ENCODE peak calls at places on chromosomes 13 and 19, in five cellular contexts. C is fibroblast of gingiva; S is activated naive CD4-positive, alpha-beta T cell treated with Interleukin-2 at 50 U/mL for 16 hours; F is tibial nerve; Y is heart right ventricle. K is an unnamed sample.

GRCh38 chr19:51821511-51821910 is 26.6 kb downstream of the FPR3 start:
- DNase-seq in S (no peak), F (no peak), C (no peak), Y (no peak), K (no peak)

GRCh38 chr13:48232420-48233096 is 448 bp upstream of the ITM2B start:
- DNase-seq in C (no peak), Y (peak; percentile 30), S (no peak), F (no peak), K (no peak)

GRCh38 chr13:51645154-51645650 is 60.9 kb downstream of the WDFY2 start:
- DNase-seq in F (no peak), C (peak; percentile 92), S (peak; percentile 34), Y (no peak), K (no peak)

GRCh38 chr13:38900188-38900587 is 90.4 kb downstream of the STOML3 start:
- DNase-seq in F (no peak), C (no peak), S (no peak), Y (no peak), K (no peak)

GRCh38 chr13:39877134-39877533 is 221.7 kb downstream of the COG6 start:
- DNase-seq in F (no peak), C (no peak), S (no peak), Y (no peak), K (no peak)

GRCh38 chr19:6678690-6679109 is 8.7 kb upstream of the TNFSF14 start:
- DNase-seq in Y (no peak), F (no peak), C (no peak), S (peak; percentile 83), K (no peak)

GRCh38 chr13:46982856-46983582 is 86.2 kb upstream of the HTR2A start:
- DNase-seq in Y (no peak), S (no peak), C (no peak), F (no peak), K (no peak)

GRCh38 chr13:92657565-92657964 is 569.0 kb upstream of the GPC6 start:
- DNase-seq in S (no peak), C (no peak), Y (no peak), F (no peak), K (no peak)

GRCh38 chr13:112200200-112200599 is 133.3 kb downstream of the SOX1 start:
- DNase-seq in C (no peak), S (no peak), F (no peak), Y (no peak), K (no peak)

GRCh38 chr19:19788015-19788414 is 33.5 kb downstream of the ZNF506 start:
- DNase-seq in F (no peak), Y (no peak), C (no peak), S (no peak), K (no peak)

GRCh38 chr13:81326913-81327312 is 986.0 kb upstream of the SPRY2 start:
- DNase-seq in F (no peak), S (no peak), Y (no peak), C (no peak), K (no peak)

GRCh38 chr19:45161715-45162463 is 1.1 kb upstream of the NKPD1 start:
- DNase-seq in S (no peak), Y (peak; percentile 22), C (peak; percentile 19), F (no peak), K (peak; percentile 60)

GRCh38 chr13:50214514-50214913 is 199.3 kb downstream of the KCNRG start:
- DNase-seq in Y (no peak), F (no peak), S (no peak), C (no peak), K (no peak)

GRCh38 chr13:44734204-44734707 is 158.1 kb upstream of the TSC22D1 start:
- DNase-seq in C (peak; percentile 95), F (no peak), Y (peak; percentile 55), S (no peak), K (no peak)

GRCh38 chr13:60990032-60990733 is 425.5 kb downstream of the PCDH20 start:
- DNase-seq in Y (no peak), F (no peak), S (no peak), C (no peak), K (no peak)

GRCh38 chr13:28531195-28531955 is 36.4 kb upstream of the FLT1 start:
- DNase-seq in C (peak; percentile 28), F (no peak), S (no peak), Y (peak; percentile 80), K (peak; percentile 75)

GRCh38 chr19:21593008-21593427 is 87.6 kb downstream of the ZNF429 start:
- DNase-seq in Y (no peak), C (no peak), S (no peak), F (no peak), K (no peak)

GRCh38 chr19:46393456-46394397 is 19.6 kb downstream of the CCDC8 start:
- DNase-seq in F (no peak), C (no peak), S (no peak), Y (no peak), K (peak; percentile 68)

GRCh38 chr13:79455331-79455730 is 25.6 kb upstream of the NDFIP2 start:
- DNase-seq in F (no peak), S (no peak), Y (no peak), C (no peak), K (no peak)

K was measured in Right ventricle myocardium inferior.